ENCODE peak calls at places on chromosomes 1 and 21, in five cellular contexts. Z is NCI-H1105, A is COR-L47, Q is NAMALWA, L is Peyer's patch. N is an unnamed sample.

GRCh38 chr1:17909634-17910033 is 154.5 kb downstream of the ACTL8 start:
- DNase-seq in Z (no peak), A (no peak), Q (peak), L (no peak), N (peak)

GRCh38 chr1:99598738-99599411 is 47.0 kb upstream of the PALMD start:
- DNase-seq in Z (no peak), A (no peak), Q (no peak), L (no peak), N (no peak)

GRCh38 chr1:111596499-111596898 is 23.1 kb upstream of the RAP1A start:
- DNase-seq in Z (no peak), A (no peak), Q (peak), L (peak), N (peak)

GRCh38 chr1:12148160-12148957 is 18.4 kb upstream of the TNFRSF1B start:
- DNase-seq in Z (no peak), A (no peak), Q (peak), L (peak), N (peak)

GRCh38 chr1:232355162-232356006 is 274.5 kb downstream of the SIPA1L2 start:
- DNase-seq in Z (no peak), A (no peak), Q (no peak), L (no peak), N (no peak)

GRCh38 chr1:231550448-231550781 is 21.9 kb downstream of the TSNAX start:
- DNase-seq in Z (no peak), A (peak), Q (peak), L (no peak), N (no peak)

GRCh38 chr1:83097715-83098613 is 901.0 kb downstream of the TTLL7 start:
- DNase-seq in Z (no peak), A (no peak), Q (no peak), L (no peak), N (no peak)

GRCh38 chr1:212976586-212976985 is 26.2 kb downstream of the VASH2 start:
- DNase-seq in Z (no peak), A (no peak), Q (no peak), L (no peak), N (no peak)

GRCh38 chr21:44558695-44559094 is at the start of gene KRTAP10-3:
- DNase-seq in Z (no peak), A (no peak), Q (no peak), L (no peak), N (no peak)

GRCh38 chr1:183185941-183186490 is at the start of gene LAMC2:
- DNase-seq in Z (no peak), A (peak), Q (no peak), L (peak), N (peak)

GRCh38 chr1:16498573-16499359 is 15.3 kb downstream of the RNU1-1 start:
- DNase-seq in Z (peak), A (peak), Q (peak), L (peak), N (peak)

GRCh38 chr1:204041232-204041767 is 31.6 kb upstream of the SOX13 start:
- DNase-seq in Z (no peak), A (peak), Q (no peak), L (no peak), N (no peak)

GRCh38 chr1:43306688-43307457 is 6.1 kb downstream of the TIE1 start:
- DNase-seq in Z (no peak), A (no peak), Q (no peak), L (no peak), N (no peak)

GRCh38 chr21:41387824-41388223 is 26.0 kb downstream of the MX2 start:
- DNase-seq in Z (no peak), A (no peak), Q (no peak), L (no peak), N (no peak)

GRCh38 chr1:24966724-24967346 is 36.8 kb upstream of the RUNX3 start:
- DNase-seq in Z (no peak), A (no peak), Q (no peak), L (peak), N (peak)

GRCh38 chr1:245858683-245859509 is 648.2 kb downstream of the SMYD3 start:
- DNase-seq in Z (no peak), A (peak), Q (peak), L (no peak), N (no peak)

GRCh38 chr1:207754942-207755689 is 3.3 kb downstream of the CD46 start:
- DNase-seq in Z (no peak), A (no peak), Q (no peak), L (no peak), N (no peak)

GRCh38 chr1:91617242-91617837 is 116.7 kb downstream of the CDC7 start:
- DNase-seq in Z (peak), A (peak), Q (peak), L (peak), N (peak)

GRCh38 chr1:78176448-78176847 is 130.7 kb downstream of the GIPC2 start:
- DNase-seq in Z (peak), A (peak), Q (no peak), L (no peak), N (no peak)

GRCh38 chr1:8903908-8904650 is 25.6 kb upstream of the ENO1 start:
- DNase-seq in Z (no peak), A (no peak), Q (no peak), L (peak), N (no peak)

GRCh38 chr1:147599362-147600118 is 58.2 kb downstream of the BCL9 start:
- DNase-seq in Z (peak), A (peak), Q (peak), L (peak), N (peak)

GRCh38 chr1:193104906-193105820 is at the start of gene GLRX2:
- DNase-seq in Z (peak), A (peak), Q (peak), L (peak), N (peak)